ENCODE peak calls at places on chromosome 18, in six cellular contexts. R, C, O, V, P and B are unnamed samples.

GRCh38 chr18:9233771-9234440 is 97.3 kb downstream of the ANKRD12 start:
- DNase-seq in P (no peak), R (no peak), O (no peak), V (no peak), C (no peak), B (no peak)

GRCh38 chr18:37403100-37403781 is 162.4 kb downstream of the CELF4 start:
- DNase-seq in R (no peak), V (no peak), C (peak; percentile 62), O (no peak), P (peak; percentile 62), B (peak; percentile 19)

GRCh38 chr18:42053188-42053781 is 98.3 kb downstream of the PIK3C3 start:
- DNase-seq in R (peak; percentile 69), C (peak; percentile 51), P (peak; percentile 65), O (no peak), V (no peak), B (peak; percentile 69)

GRCh38 chr18:58057291-58057965 is 13.4 kb downstream of the NEDD4L start:
- DNase-seq in V (no peak), O (no peak), C (peak; percentile 80), P (no peak), R (no peak), B (no peak)

GRCh38 chr18:70998490-70998889 is 709.6 kb downstream of the SOCS6 start:
- DNase-seq in V (no peak), P (no peak), R (no peak), O (no peak), C (no peak), B (no peak)

GRCh38 chr18:48132993-48133674 is 202.7 kb upstream of the SMAD2 start:
- DNase-seq in R (no peak), O (no peak), V (no peak), C (no peak), P (no peak), B (no peak)

GRCh38 chr18:28183418-28184078 is 6.6 kb upstream of the CDH2 start:
- DNase-seq in C (no peak), V (no peak), R (no peak), P (no peak), O (no peak), B (peak; percentile 10)

GRCh38 chr18:24785019-24785418 is 324.6 kb downstream of the HRH4 start:
- DNase-seq in V (no peak), O (no peak), P (no peak), C (no peak), R (no peak), B (no peak)

GRCh38 chr18:29309352-29309751 is 1132.4 kb upstream of the CDH2 start:
- DNase-seq in V (no peak), P (no peak), O (no peak), C (no peak), R (no peak), B (no peak)

GRCh38 chr18:48921305-48922202 is 29.2 kb downstream of the SMAD7 start:
- DNase-seq in P (peak; percentile 71), C (no peak), V (no peak), O (peak; percentile 72), R (no peak), B (no peak)

GRCh38 chr18:22166070-22166972 is 3.1 kb upstream of the GATA6 start:
- DNase-seq in C (no peak), R (no peak), O (peak; percentile 89), V (peak; percentile 62), P (peak; percentile 90), B (no peak)

GRCh38 chr18:49976810-49977209 is 163.5 kb upstream of the ACAA2 start:
- DNase-seq in C (no peak), R (no peak), O (no peak), V (no peak), P (no peak), B (no peak)

GRCh38 chr18:10274327-10274726 is 180.1 kb upstream of the APCDD1 start:
- DNase-seq in C (no peak), O (no peak), P (peak; percentile 65), V (no peak), R (no peak), B (no peak)

GRCh38 chr18:69958422-69958821 is 10.7 kb upstream of the CD226 start:
- DNase-seq in R (peak; percentile 57), C (no peak), P (no peak), O (no peak), V (no peak), B (no peak)

GRCh38 chr18:46528037-46528436 is 129.0 kb downstream of the LOXHD1 start:
- DNase-seq in P (no peak), C (no peak), O (no peak), V (no peak), R (no peak), B (no peak)

GRCh38 chr18:62634991-62635630 is 80.2 kb upstream of the PHLPP1 start:
- DNase-seq in C (no peak), O (no peak), R (no peak), V (no peak), P (no peak), B (peak; percentile 88)

GRCh38 chr18:70491734-70492348 is 203.0 kb downstream of the SOCS6 start:
- DNase-seq in P (peak; percentile 57), C (peak; percentile 67), V (no peak), O (no peak), R (peak; percentile 67), B (peak; percentile 44)

GRCh38 chr18:73647391-73647790 is 500.2 kb downstream of the FBXO15 start:
- DNase-seq in V (no peak), P (no peak), C (no peak), O (no peak), R (no peak), B (no peak)

GRCh38 chr18:48841381-48842258 is 109.1 kb downstream of the SMAD7 start:
- DNase-seq in C (no peak), P (peak; percentile 90), V (peak; percentile 50), O (peak; percentile 95), R (no peak), B (peak; percentile 52)

GRCh38 chr18:66156946-66157687 is 406.3 kb downstream of the CDH7 start:
- DNase-seq in V (no peak), P (no peak), C (no peak), R (no peak), O (no peak), B (no peak)

GRCh38 chr18:26706796-26707406 is 158.5 kb upstream of the KCTD1 start:
- DNase-seq in P (peak; percentile 48), V (no peak), C (no peak), O (no peak), R (no peak), B (no peak)

GRCh38 chr18:32243358-32243757 is 53.5 kb downstream of the MEP1B start:
- DNase-seq in V (no peak), P (no peak), R (no peak), C (no peak), O (no peak), B (no peak)

GRCh38 chr18:68466714-68467113 is 248.2 kb downstream of the TMX3 start:
- DNase-seq in O (no peak), V (no peak), C (no peak), R (no peak), P (no peak), B (no peak)

GRCh38 chr18:74414951-74415515 is 42.1 kb downstream of the DIPK1C start:
- DNase-seq in V (no peak), R (no peak), C (no peak), O (no peak), P (no peak), B (no peak)

GRCh38 chr18:37547196-37547595 is 18.4 kb downstream of the CELF4 start:
- DNase-seq in C (no peak), O (no peak), P (no peak), R (no peak), V (no peak), B (no peak)